ENCODE peak calls at places on chromosomes 6 and 20, in eight cellular contexts. One of them, this sample, is unnamed.

GRCh38 chr6:111669326-111669725 is 63.6 kb upstream of the TRAF3IP2 start:
- DNase-seq in right lobe of liver: no peak
- DNase-seq in adrenal gland: no peak
- DNase-seq in ovary: no peak
- DNase-seq in A549: no peak
- DNase-seq in IMR-90: no peak
- DNase-seq in thyroid gland: no peak
- DNase-seq in testis: no peak
- DNase-seq in this sample: no peak

GRCh38 chr6:166952567-166953464 is 3.5 kb downstream of the RNASET2 start:
- DNase-seq in right lobe of liver: no peak
- DNase-seq in adrenal gland: no peak
- DNase-seq in ovary: no peak
- DNase-seq in A549: no peak
- DNase-seq in IMR-90: no peak
- DNase-seq in thyroid gland: no peak
- DNase-seq in testis: no peak
- DNase-seq in this sample: peak

GRCh38 chr6:143262037-143262436 is 188.5 kb downstream of the ADAT2 start:
- DNase-seq in right lobe of liver: no peak
- DNase-seq in adrenal gland: no peak
- DNase-seq in ovary: no peak
- DNase-seq in A549: no peak
- DNase-seq in IMR-90: no peak
- DNase-seq in thyroid gland: no peak
- DNase-seq in testis: no peak
- DNase-seq in this sample: no peak

GRCh38 chr6:165562421-165563090 is 100.5 kb downstream of the PDE10A start:
- DNase-seq in right lobe of liver: no peak
- DNase-seq in adrenal gland: no peak
- DNase-seq in ovary: no peak
- DNase-seq in A549: no peak
- DNase-seq in IMR-90: peak
- DNase-seq in thyroid gland: no peak
- DNase-seq in testis: no peak
- DNase-seq in this sample: no peak

GRCh38 chr6:2902470-2902762 is 693 bp downstream of the SERPINB9 start:
- DNase-seq in right lobe of liver: no peak
- DNase-seq in adrenal gland: no peak
- DNase-seq in ovary: no peak
- DNase-seq in A549: no peak
- DNase-seq in IMR-90: peak
- DNase-seq in thyroid gland: no peak
- DNase-seq in testis: no peak
- DNase-seq in this sample: peak

GRCh38 chr20:6134592-6134991 is 11.8 kb upstream of the FERMT1 start:
- DNase-seq in right lobe of liver: peak
- DNase-seq in adrenal gland: no peak
- DNase-seq in ovary: no peak
- DNase-seq in A549: no peak
- DNase-seq in IMR-90: no peak
- DNase-seq in thyroid gland: peak
- DNase-seq in testis: no peak
- DNase-seq in this sample: no peak

GRCh38 chr20:63067266-63067635 is 60.5 kb upstream of the BHLHE23 start:
- DNase-seq in right lobe of liver: peak
- DNase-seq in adrenal gland: no peak
- DNase-seq in ovary: no peak
- DNase-seq in A549: no peak
- DNase-seq in IMR-90: no peak
- DNase-seq in thyroid gland: no peak
- DNase-seq in testis: no peak
- DNase-seq in this sample: peak

GRCh38 chr6:34560366-34561226 is 4.5 kb upstream of the SPDEF start:
- DNase-seq in right lobe of liver: no peak
- DNase-seq in adrenal gland: no peak
- DNase-seq in ovary: no peak
- DNase-seq in A549: no peak
- DNase-seq in IMR-90: peak
- DNase-seq in thyroid gland: no peak
- DNase-seq in testis: peak
- DNase-seq in this sample: no peak

GRCh38 chr6:156420172-156420993 is 356.8 kb upstream of the ARID1B start:
- DNase-seq in right lobe of liver: no peak
- DNase-seq in adrenal gland: no peak
- DNase-seq in ovary: no peak
- DNase-seq in A549: no peak
- DNase-seq in IMR-90: peak
- DNase-seq in thyroid gland: no peak
- DNase-seq in testis: no peak
- DNase-seq in this sample: no peak

GRCh38 chr6:49606696-49607390 is 29.8 kb downstream of the RHAG start:
- DNase-seq in right lobe of liver: peak
- DNase-seq in adrenal gland: peak
- DNase-seq in ovary: no peak
- DNase-seq in A549: peak
- DNase-seq in IMR-90: peak
- DNase-seq in thyroid gland: peak
- DNase-seq in testis: peak
- DNase-seq in this sample: no peak

GRCh38 chr6:8803181-8803760 is 367.9 kb upstream of the SLC35B3 start:
- DNase-seq in right lobe of liver: no peak
- DNase-seq in adrenal gland: no peak
- DNase-seq in ovary: no peak
- DNase-seq in A549: no peak
- DNase-seq in IMR-90: no peak
- DNase-seq in thyroid gland: no peak
- DNase-seq in testis: no peak
- DNase-seq in this sample: no peak

GRCh38 chr20:61949363-61949713 is 116.3 kb downstream of the TAF4 start:
- DNase-seq in right lobe of liver: no peak
- DNase-seq in adrenal gland: no peak
- DNase-seq in ovary: no peak
- DNase-seq in A549: no peak
- DNase-seq in IMR-90: no peak
- DNase-seq in thyroid gland: no peak
- DNase-seq in testis: no peak
- DNase-seq in this sample: peak

GRCh38 chr6:36387440-36388303 is at the start of gene ETV7:
- DNase-seq in right lobe of liver: peak
- DNase-seq in adrenal gland: peak
- DNase-seq in ovary: peak
- DNase-seq in A549: no peak
- DNase-seq in IMR-90: peak
- DNase-seq in thyroid gland: peak
- DNase-seq in testis: peak
- DNase-seq in this sample: no peak

GRCh38 chr6:169097336-169098052 is 156.2 kb downstream of the THBS2 start:
- DNase-seq in right lobe of liver: no peak
- DNase-seq in adrenal gland: no peak
- DNase-seq in ovary: no peak
- DNase-seq in A549: no peak
- DNase-seq in IMR-90: peak
- DNase-seq in thyroid gland: no peak
- DNase-seq in testis: no peak
- DNase-seq in this sample: peak

GRCh38 chr6:107625264-107625663 is 135.3 kb downstream of the SOBP start:
- DNase-seq in right lobe of liver: no peak
- DNase-seq in adrenal gland: no peak
- DNase-seq in ovary: no peak
- DNase-seq in A549: no peak
- DNase-seq in IMR-90: no peak
- DNase-seq in thyroid gland: no peak
- DNase-seq in testis: no peak
- DNase-seq in this sample: no peak

DNA sequence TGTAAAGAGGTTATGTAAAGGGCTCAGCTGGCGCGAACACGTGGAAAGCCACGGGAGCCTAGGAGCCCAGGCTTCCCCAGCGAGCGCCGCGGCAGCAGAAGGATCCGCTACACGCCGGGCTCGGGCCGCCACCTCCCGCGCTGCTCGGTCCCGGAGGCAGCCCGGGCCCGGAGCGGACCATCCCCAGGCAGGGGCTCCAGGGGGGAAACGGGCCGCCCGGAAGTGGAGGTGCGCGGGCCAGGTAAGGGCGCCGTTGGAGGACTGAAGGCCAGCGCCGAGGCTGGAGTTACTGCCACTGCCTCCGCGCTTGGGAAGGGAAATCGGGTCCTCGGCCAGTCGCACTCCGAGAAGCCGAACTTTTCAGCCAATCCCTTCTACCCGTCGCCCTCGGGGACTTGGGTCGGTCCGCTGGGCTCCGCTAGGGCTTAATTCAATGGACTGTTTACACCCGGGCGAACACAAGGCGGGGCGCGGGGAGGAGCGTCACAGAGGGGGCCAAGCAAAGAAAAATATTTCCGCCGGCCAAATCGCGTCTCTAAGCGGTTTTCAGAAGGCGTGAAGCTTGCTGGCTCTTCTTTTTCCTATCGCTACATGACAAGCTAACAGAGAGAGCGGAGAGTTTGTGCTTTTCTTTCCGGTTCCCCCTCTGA is 433 bp downstream of the STK35 start:
- DNase-seq in right lobe of liver: peak
- DNase-seq in adrenal gland: peak
- DNase-seq in ovary: peak
- DNase-seq in A549: peak
- DNase-seq in IMR-90: peak
- DNase-seq in thyroid gland: peak
- DNase-seq in testis: peak
- DNase-seq in this sample: peak
- TF ChIP-seq POLR2A in right lobe of liver: peak
- TF ChIP-seq POLR2A in adrenal gland: peak
- TF ChIP-seq POLR2A in ovary: peak
- TF ChIP-seq POLR2A in A549: peak
- TF ChIP-seq POLR2A in IMR-90: peak
- TF ChIP-seq POLR2A in thyroid gland: no peak
- TF ChIP-seq POLR2A in testis: no peak
- TF ChIP-seq POLR2A in this sample: no peak

GRCh38 chr6:38337819-38338465 is 301.8 kb downstream of the BTBD9 start:
- DNase-seq in right lobe of liver: no peak
- DNase-seq in adrenal gland: no peak
- DNase-seq in ovary: no peak
- DNase-seq in A549: peak
- DNase-seq in IMR-90: peak
- DNase-seq in thyroid gland: no peak
- DNase-seq in testis: no peak
- DNase-seq in this sample: no peak
- TF ChIP-seq CTCF in right lobe of liver: no peak
- TF ChIP-seq CTCF in adrenal gland: no peak
- TF ChIP-seq CTCF in ovary: no peak
- TF ChIP-seq CTCF in A549: no peak
- TF ChIP-seq CTCF in IMR-90: peak
- TF ChIP-seq CTCF in thyroid gland: no peak
- TF ChIP-seq CTCF in testis: no peak
- TF ChIP-seq CTCF in this sample: no peak

DNA sequence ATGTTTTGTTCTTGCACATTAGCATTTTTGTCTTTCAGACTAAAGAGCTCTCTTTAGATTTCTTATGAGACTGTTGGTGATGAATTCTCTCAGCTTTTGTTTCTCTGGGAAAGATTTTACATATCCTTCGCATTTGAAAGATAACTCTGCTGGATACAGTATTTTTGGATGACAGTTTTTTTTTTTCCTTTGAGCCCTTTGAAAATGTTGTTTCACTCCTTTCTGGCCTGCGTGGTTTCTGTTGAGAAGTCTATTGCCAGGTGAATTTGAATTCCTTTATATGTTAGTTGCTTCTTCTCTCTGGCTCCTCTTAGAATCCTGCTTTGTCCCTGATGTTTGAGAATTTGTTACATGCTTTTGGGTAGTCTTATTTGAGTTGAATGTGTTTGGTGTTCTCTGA is 22.2 kb upstream of the KIAA1586 start:
- DNase-seq in right lobe of liver: no peak
- DNase-seq in adrenal gland: no peak
- DNase-seq in ovary: no peak
- DNase-seq in A549: no peak
- DNase-seq in IMR-90: no peak
- DNase-seq in thyroid gland: no peak
- DNase-seq in testis: no peak
- DNase-seq in this sample: no peak
- H3K4me3 ChIP-seq in right lobe of liver: no peak
- H3K4me3 ChIP-seq in adrenal gland: no peak
- H3K4me3 ChIP-seq in ovary: no peak
- H3K4me3 ChIP-seq in A549: no peak
- H3K4me3 ChIP-seq in IMR-90: no peak
- H3K4me3 ChIP-seq in thyroid gland: no peak
- H3K4me3 ChIP-seq in testis: no peak
- H3K4me3 ChIP-seq in this sample: no peak

GRCh38 chr6:42788671-42789070 is 6.8 kb downstream of the BICRAL start:
- DNase-seq in right lobe of liver: no peak
- DNase-seq in adrenal gland: no peak
- DNase-seq in ovary: no peak
- DNase-seq in A549: no peak
- DNase-seq in IMR-90: no peak
- DNase-seq in thyroid gland: peak
- DNase-seq in testis: no peak
- DNase-seq in this sample: no peak

GRCh38 chr6:42787018-42787611 is 5.3 kb downstream of the BICRAL start:
- DNase-seq in right lobe of liver: no peak
- DNase-seq in adrenal gland: no peak
- DNase-seq in ovary: no peak
- DNase-seq in A549: no peak
- DNase-seq in IMR-90: no peak
- DNase-seq in thyroid gland: no peak
- DNase-seq in testis: no peak
- DNase-seq in this sample: no peak

GRCh38 chr6:42786525-42786985 is 4.7 kb downstream of the BICRAL start:
- DNase-seq in right lobe of liver: no peak
- DNase-seq in adrenal gland: no peak
- DNase-seq in ovary: no peak
- DNase-seq in A549: no peak
- DNase-seq in IMR-90: no peak
- DNase-seq in thyroid gland: no peak
- DNase-seq in testis: no peak
- DNase-seq in this sample: no peak

GRCh38 chr6:42791706-42792320 is 10.0 kb downstream of the BICRAL start:
- DNase-seq in right lobe of liver: no peak
- DNase-seq in adrenal gland: no peak
- DNase-seq in ovary: no peak
- DNase-seq in A549: no peak
- DNase-seq in IMR-90: peak
- DNase-seq in thyroid gland: no peak
- DNase-seq in testis: no peak
- DNase-seq in this sample: no peak

DNA sequence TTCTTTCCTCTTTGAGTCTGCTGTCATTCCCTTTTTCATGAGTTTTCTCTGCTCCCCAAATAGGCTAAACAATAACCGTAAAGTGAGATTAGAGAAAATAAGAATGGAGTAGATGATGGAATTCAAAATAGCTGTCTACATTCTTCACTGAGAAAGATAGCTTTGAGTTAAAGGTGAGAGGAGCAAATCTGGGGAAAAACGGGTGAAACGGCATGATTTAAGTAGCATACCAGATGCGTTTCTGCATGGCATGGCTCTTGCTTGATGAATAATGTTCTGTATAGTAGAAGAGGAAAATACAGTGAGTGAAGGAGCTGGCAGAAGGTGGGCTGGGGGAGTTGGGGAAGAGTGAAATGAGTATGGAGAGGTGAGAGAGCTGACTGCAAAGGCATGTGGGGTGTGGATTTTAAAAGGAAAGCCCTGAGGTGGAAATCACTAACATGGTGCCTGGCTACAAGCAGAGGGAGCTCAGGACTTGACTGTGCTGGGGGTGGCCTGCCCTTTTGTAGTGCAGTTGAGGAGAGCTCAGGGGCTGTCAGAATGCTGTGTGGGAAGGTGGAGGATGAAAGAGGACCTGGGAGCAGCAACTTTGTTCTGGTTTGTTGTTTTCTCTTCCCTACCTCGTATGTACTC is 8.8 kb downstream of the BICRAL start:
- DNase-seq in right lobe of liver: no peak
- DNase-seq in adrenal gland: no peak
- DNase-seq in ovary: no peak
- DNase-seq in A549: no peak
- DNase-seq in IMR-90: no peak
- DNase-seq in thyroid gland: no peak
- DNase-seq in testis: no peak
- DNase-seq in this sample: no peak
- TF ChIP-seq POLR2A in right lobe of liver: no peak
- TF ChIP-seq POLR2A in adrenal gland: no peak
- TF ChIP-seq POLR2A in ovary: no peak
- TF ChIP-seq POLR2A in A549: no peak
- TF ChIP-seq POLR2A in IMR-90: no peak
- TF ChIP-seq POLR2A in thyroid gland: no peak
- TF ChIP-seq POLR2A in testis: no peak
- TF ChIP-seq POLR2A in this sample: no peak